ENCODE peak calls at places on chromosomes 13 and 19, in eight cellular contexts. C is brain pericyte; H is HFF-Myc; M is aorta; S is cerebellar nuclear complex; X is stimulated activated CD4-positive, alpha-beta T cell treated with anti-CD3 and anti-CD28 coated beads, TNF-alpha, amount 100 ng/mL, for 48 hours; G is A549; P is endothelial cell. U is an unnamed sample.
A peak's percentile ranks its signal among the peaks of the same experiment; 100 is the strongest.

GRCh38 chr13:97004096-97004876 is 10.0 kb upstream of the OXGR1 start:
- DNase-seq in C (no peak), X (no peak), G (no peak), P (no peak), S (no peak), H (no peak), M (no peak), U (no peak)

GRCh38 chr19:18053571-18054219 is 33.0 kb downstream of the IL12RB1 start:
- DNase-seq in S (no peak), H (peak; percentile 69), P (no peak), M (peak; percentile 59), X (no peak), G (no peak), C (no peak), U (no peak)

GRCh38 chr19:50663280-50663790 is 14.1 kb downstream of the C19orf81 start:
- DNase-seq in G (peak; percentile 72), M (no peak), X (no peak), H (no peak), P (no peak), C (no peak), S (no peak), U (no peak)

GRCh38 chr13:40480915-40481525 is 185.4 kb downstream of the FOXO1 start:
- DNase-seq in C (no peak), P (no peak), H (no peak), S (no peak), G (no peak), M (no peak), X (no peak), U (no peak)

GRCh38 chr13:37070145-37070695 is 10.7 kb upstream of the SUPT20H start:
- DNase-seq in H (no peak), C (no peak), P (no peak), G (no peak), M (no peak), X (no peak), S (no peak), U (no peak)

GRCh38 chr13:71879129-71879535 is 12.1 kb upstream of the DACH1 start:
- DNase-seq in M (no peak), X (no peak), P (peak; percentile 28), H (peak; percentile 22), C (no peak), S (no peak), G (no peak), U (no peak)

GRCh38 chr19:56660381-56661105 is 11.0 kb downstream of the ZNF835 start:
- DNase-seq in X (no peak), S (no peak), P (no peak), C (no peak), G (no peak), H (no peak), M (no peak), U (peak; percentile 15)

GRCh38 chr19:50414850-50415660 is 3.7 kb upstream of the SPIB start:
- DNase-seq in G (peak; percentile 89), X (peak; percentile 77), S (no peak), C (no peak), M (peak; percentile 85), H (no peak), P (peak; percentile 89), U (no peak)

U was measured in caudate nucleus.